ENCODE peak calls at places on chromosomes 13 and 19, in six cellular contexts. J, E, N, H, P and Q are unnamed samples.

GRCh38 chr13:113510871-113511270 is 20.4 kb upstream of the DCUN1D2 start:
- DNase-seq in J (no peak), E (no peak), N (no peak), H (no peak), P (no peak), Q (no peak)

GRCh38 chr19:39112338-39112890 is 13.2 kb upstream of the PAK4 start:
- DNase-seq in J (no peak), E (no peak), N (no peak), H (no peak), P (no peak), Q (no peak)

GRCh38 chr13:110528371-110528770 is 33.2 kb downstream of the RAB20 start:
- DNase-seq in J (no peak), E (no peak), N (no peak), H (no peak), P (no peak), Q (no peak)

GRCh38 chr13:45178349-45179142 is 22.3 kb downstream of the KCTD4 start:
- DNase-seq in J (no peak), E (no peak), N (no peak), H (no peak), P (no peak), Q (no peak)

GRCh38 chr19:18223860-18224524 is 2.2 kb downstream of the PDE4C start:
- DNase-seq in J (peak), E (no peak), N (no peak), H (peak), P (no peak), Q (no peak)

GRCh38 chr13:92574499-92574898 is 652.1 kb upstream of the GPC6 start:
- DNase-seq in J (no peak), E (no peak), N (no peak), H (no peak), P (no peak), Q (no peak)

GRCh38 chr13:66446413-66446812 is 783.7 kb downstream of the PCDH9 start:
- DNase-seq in J (no peak), E (no peak), N (no peak), H (no peak), P (no peak), Q (no peak)

GRCh38 chr19:48490980-48491792 is 20.4 kb downstream of the LMTK3 start:
- DNase-seq in J (no peak), E (peak), N (no peak), H (peak), P (no peak), Q (no peak)

GRCh38 chr13:114038211-114038613 is 64.3 kb upstream of the C13orf46 start:
- DNase-seq in J (no peak), E (no peak), N (no peak), H (no peak), P (peak), Q (no peak)

GRCh38 chr19:43754312-43754561 is 525 bp downstream of the SMG9 start:
- DNase-seq in J (no peak), E (no peak), N (no peak), H (no peak), P (no peak), Q (no peak)

GRCh38 chr13:29227560-29227959 is 367.9 kb downstream of the SLC7A1 start:
- DNase-seq in J (no peak), E (no peak), N (no peak), H (no peak), P (no peak), Q (no peak)

GRCh38 chr19:7689165-7689564 is 8.5 kb downstream of the TRAPPC5 start:
- DNase-seq in J (no peak), E (no peak), N (no peak), H (no peak), P (no peak), Q (no peak)

GRCh38 chr19:49064768-49065611 is at the start of gene NTF4:
- DNase-seq in J (peak), E (no peak), N (no peak), H (no peak), P (no peak), Q (no peak)

GRCh38 chr19:10760268-10760944 is 42.5 kb downstream of the DNM2 start:
- DNase-seq in J (peak), E (peak), N (no peak), H (peak), P (no peak), Q (no peak)

GRCh38 chr13:110412132-110412912 is 105.2 kb downstream of the COL4A2 start:
- DNase-seq in J (peak), E (peak), N (peak), H (peak), P (peak), Q (peak)

GRCh38 chr19:43554317-43554895 is 20.9 kb downstream of the XRCC1 start:
- DNase-seq in J (no peak), E (no peak), N (no peak), H (no peak), P (no peak), Q (no peak)

GRCh38 chr13:41516760-41517159 is 59.4 kb downstream of the RGCC start:
- DNase-seq in J (no peak), E (no peak), N (no peak), H (no peak), P (no peak), Q (no peak)